ENCODE peak calls at places on chromosomes 11 and 22, in nine cellular contexts. One of them, this sample, is unnamed.
A peak's percentile ranks its signal among the peaks of the same experiment; 100 is the strongest.

GRCh38 chr22:27868738-27869282 is 50.2 kb downstream of the PITPNB start:
- DNase-seq in left lung: no peak
- DNase-seq in lung: no peak
- DNase-seq in heart left ventricle: no peak
- DNase-seq in pancreas: no peak
- DNase-seq in uterus: no peak
- DNase-seq in mammary epithelial cell: no peak
- DNase-seq in endothelial cell of umbilical vein: no peak
- DNase-seq in CD4-positive, alpha-beta T cell: no peak
- DNase-seq in this sample: no peak

GRCh38 chr11:64070301-64070656 is 34.5 kb downstream of the FLRT1 start:
- DNase-seq in mammary epithelial cell: no peak
- DNase-seq in endothelial cell of umbilical vein: no peak
- DNase-seq in pancreas: no peak
- DNase-seq in CD4-positive, alpha-beta T cell: no peak
- DNase-seq in left lung: no peak
- DNase-seq in heart left ventricle: no peak
- DNase-seq in lung: no peak
- DNase-seq in uterus: no peak
- DNase-seq in this sample: no peak

GRCh38 chr11:103867481-103867880 is 169.0 kb upstream of the DDI1 start:
- DNase-seq in pancreas: no peak
- DNase-seq in left lung: no peak
- DNase-seq in endothelial cell of umbilical vein: no peak
- DNase-seq in uterus: no peak
- DNase-seq in mammary epithelial cell: peak; percentile 10
- DNase-seq in lung: no peak
- DNase-seq in heart left ventricle: no peak
- DNase-seq in CD4-positive, alpha-beta T cell: no peak
- DNase-seq in this sample: peak; percentile 20

GRCh38 chr11:126139541-126140091 is 71.8 kb downstream of the RPUSD4 start:
- DNase-seq in CD4-positive, alpha-beta T cell: no peak
- DNase-seq in left lung: no peak
- DNase-seq in uterus: peak; percentile 79
- DNase-seq in mammary epithelial cell: no peak
- DNase-seq in lung: no peak
- DNase-seq in pancreas: no peak
- DNase-seq in heart left ventricle: no peak
- DNase-seq in endothelial cell of umbilical vein: no peak
- DNase-seq in this sample: no peak

GRCh38 chr22:29258407-29259252 is 9.2 kb downstream of the RHBDD3 start:
- DNase-seq in heart left ventricle: no peak
- DNase-seq in uterus: no peak
- DNase-seq in lung: no peak
- DNase-seq in endothelial cell of umbilical vein: no peak
- DNase-seq in mammary epithelial cell: no peak
- DNase-seq in CD4-positive, alpha-beta T cell: no peak
- DNase-seq in pancreas: no peak
- DNase-seq in left lung: no peak
- DNase-seq in this sample: no peak

GRCh38 chr11:61071208-61071681 is 31.0 kb upstream of the CD5 start:
- DNase-seq in endothelial cell of umbilical vein: no peak
- DNase-seq in pancreas: no peak
- DNase-seq in CD4-positive, alpha-beta T cell: peak; percentile 65
- DNase-seq in mammary epithelial cell: no peak
- DNase-seq in lung: no peak
- DNase-seq in uterus: no peak
- DNase-seq in left lung: no peak
- DNase-seq in heart left ventricle: no peak
- DNase-seq in this sample: no peak

GRCh38 chr11:82733444-82734119 is at the start of gene FAM181B:
- DNase-seq in lung: no peak
- DNase-seq in pancreas: peak; percentile 60
- DNase-seq in CD4-positive, alpha-beta T cell: peak; percentile 22
- DNase-seq in uterus: peak; percentile 34
- DNase-seq in endothelial cell of umbilical vein: peak; percentile 29
- DNase-seq in mammary epithelial cell: peak; percentile 32
- DNase-seq in heart left ventricle: peak; percentile 76
- DNase-seq in left lung: no peak
- DNase-seq in this sample: no peak

GRCh38 chr11:61187505-61188130 is 15.7 kb upstream of the PGA3 start:
- DNase-seq in endothelial cell of umbilical vein: peak; percentile 81
- DNase-seq in mammary epithelial cell: peak; percentile 40
- DNase-seq in CD4-positive, alpha-beta T cell: peak; percentile 69
- DNase-seq in pancreas: peak; percentile 47
- DNase-seq in heart left ventricle: peak; percentile 75
- DNase-seq in uterus: peak; percentile 74
- DNase-seq in lung: peak; percentile 71
- DNase-seq in left lung: peak; percentile 66
- DNase-seq in this sample: peak; percentile 10

GRCh38 chr11:97110376-97110775 is 720.6 kb downstream of the JRKL start:
- DNase-seq in CD4-positive, alpha-beta T cell: no peak
- DNase-seq in lung: no peak
- DNase-seq in endothelial cell of umbilical vein: no peak
- DNase-seq in pancreas: no peak
- DNase-seq in left lung: no peak
- DNase-seq in heart left ventricle: no peak
- DNase-seq in mammary epithelial cell: no peak
- DNase-seq in uterus: no peak
- DNase-seq in this sample: no peak

GRCh38 chr11:109109916-109110315 is 312.1 kb upstream of the C11orf87 start:
- DNase-seq in uterus: no peak
- DNase-seq in mammary epithelial cell: no peak
- DNase-seq in pancreas: no peak
- DNase-seq in lung: no peak
- DNase-seq in endothelial cell of umbilical vein: no peak
- DNase-seq in CD4-positive, alpha-beta T cell: no peak
- DNase-seq in heart left ventricle: no peak
- DNase-seq in left lung: no peak
- DNase-seq in this sample: no peak
- H3K27ac ChIP-seq in uterus: no peak overlapping the region
- H3K27ac ChIP-seq in mammary epithelial cell: no peak overlapping the region
- H3K27ac ChIP-seq in pancreas: no peak overlapping the region
- H3K27ac ChIP-seq in lung: no peak overlapping the region
- H3K27ac ChIP-seq in endothelial cell of umbilical vein: no peak overlapping the region
- H3K27ac ChIP-seq in CD4-positive, alpha-beta T cell: no peak overlapping the region
- H3K27ac ChIP-seq in heart left ventricle: no peak overlapping the region
- H3K27ac ChIP-seq in left lung: no peak overlapping the region
- H3K27ac ChIP-seq in this sample: no peak overlapping the region

GRCh38 chr11:35619030-35619753 is 932 bp downstream of the FJX1 start:
- DNase-seq in endothelial cell of umbilical vein: peak; percentile 69
- DNase-seq in lung: no peak
- DNase-seq in uterus: peak; percentile 24
- DNase-seq in pancreas: peak; percentile 14
- DNase-seq in mammary epithelial cell: peak; percentile 71
- DNase-seq in left lung: no peak
- DNase-seq in CD4-positive, alpha-beta T cell: no peak
- DNase-seq in heart left ventricle: peak; percentile 69
- DNase-seq in this sample: no peak
- TF ChIP-seq CTCF in endothelial cell of umbilical vein: no peak
- TF ChIP-seq CTCF in lung: no peak
- TF ChIP-seq CTCF in uterus: no peak
- TF ChIP-seq CTCF in pancreas: no peak
- TF ChIP-seq CTCF in mammary epithelial cell: no peak
- TF ChIP-seq CTCF in left lung: no peak
- TF ChIP-seq CTCF in CD4-positive, alpha-beta T cell: no peak
- TF ChIP-seq CTCF in heart left ventricle: no peak
- TF ChIP-seq CTCF in this sample: peak; percentile 1

DNA sequence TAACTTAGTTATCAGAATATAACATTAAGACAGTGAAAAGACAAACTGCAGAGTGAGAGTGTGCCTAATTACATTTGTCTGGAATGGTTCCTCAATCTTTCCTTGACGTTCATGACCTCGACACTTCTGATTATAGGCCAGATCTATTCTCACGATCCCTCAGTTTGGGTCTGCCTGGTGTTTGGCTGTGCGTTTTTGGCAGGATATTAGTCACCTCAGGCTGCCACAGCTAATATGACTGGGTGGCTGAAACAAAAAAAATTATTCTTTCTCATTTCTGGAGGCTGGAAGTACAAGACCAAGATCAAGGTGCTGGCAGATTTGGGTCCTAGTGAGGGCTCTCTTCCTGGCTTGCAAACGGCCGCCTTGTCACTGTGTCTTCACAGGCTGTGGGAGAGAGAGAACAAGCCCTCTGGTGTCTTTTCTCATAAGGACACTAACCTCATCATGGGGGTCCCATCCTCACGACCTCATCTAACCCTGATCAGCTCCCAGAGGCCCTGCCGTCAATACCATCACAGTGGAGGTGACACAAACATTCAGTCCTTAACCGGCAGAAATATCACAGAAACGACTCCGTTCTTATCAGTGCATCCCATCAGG is 23.2 kb downstream of the IFITM10 start:
- DNase-seq in left lung: no peak
- DNase-seq in CD4-positive, alpha-beta T cell: no peak
- DNase-seq in heart left ventricle: no peak
- DNase-seq in uterus: no peak
- DNase-seq in lung: no peak
- DNase-seq in mammary epithelial cell: no peak
- DNase-seq in endothelial cell of umbilical vein: no peak
- DNase-seq in pancreas: no peak
- DNase-seq in this sample: no peak
- H3K27ac ChIP-seq in left lung: no peak overlapping the region
- H3K27ac ChIP-seq in CD4-positive, alpha-beta T cell: no peak overlapping the region
- H3K27ac ChIP-seq in heart left ventricle: no peak overlapping the region
- H3K27ac ChIP-seq in uterus: no peak overlapping the region
- H3K27ac ChIP-seq in lung: no peak overlapping the region
- H3K27ac ChIP-seq in mammary epithelial cell: no peak overlapping the region
- H3K27ac ChIP-seq in endothelial cell of umbilical vein: no peak overlapping the region
- H3K27ac ChIP-seq in pancreas: no peak overlapping the region
- H3K27ac ChIP-seq in this sample: no peak overlapping the region

GRCh38 chr22:38261478-38261803 is 11.4 kb downstream of the TMEM184B start:
- DNase-seq in endothelial cell of umbilical vein: no peak
- DNase-seq in mammary epithelial cell: no peak
- DNase-seq in left lung: no peak
- DNase-seq in pancreas: no peak
- DNase-seq in CD4-positive, alpha-beta T cell: no peak
- DNase-seq in uterus: no peak
- DNase-seq in lung: no peak
- DNase-seq in heart left ventricle: no peak
- DNase-seq in this sample: no peak

GRCh38 chr22:38262051-38262795 is 10.6 kb downstream of the TMEM184B start:
- DNase-seq in lung: peak; percentile 73
- DNase-seq in pancreas: peak; percentile 44
- DNase-seq in heart left ventricle: peak; percentile 75
- DNase-seq in uterus: peak; percentile 70
- DNase-seq in CD4-positive, alpha-beta T cell: peak; percentile 27
- DNase-seq in left lung: peak; percentile 63
- DNase-seq in mammary epithelial cell: peak; percentile 81
- DNase-seq in endothelial cell of umbilical vein: peak; percentile 29
- DNase-seq in this sample: peak; percentile 14

GRCh38 chr22:38258895-38259294 is 13.9 kb downstream of the TMEM184B start:
- DNase-seq in uterus: peak; percentile 82
- DNase-seq in heart left ventricle: peak; percentile 78
- DNase-seq in pancreas: no peak
- DNase-seq in lung: no peak
- DNase-seq in mammary epithelial cell: no peak
- DNase-seq in endothelial cell of umbilical vein: peak; percentile 42
- DNase-seq in left lung: no peak
- DNase-seq in CD4-positive, alpha-beta T cell: no peak
- DNase-seq in this sample: no peak

GRCh38 chr22:38259370-38259769 is 13.4 kb downstream of the TMEM184B start:
- DNase-seq in uterus: no peak
- DNase-seq in heart left ventricle: no peak
- DNase-seq in endothelial cell of umbilical vein: no peak
- DNase-seq in lung: no peak
- DNase-seq in CD4-positive, alpha-beta T cell: no peak
- DNase-seq in pancreas: no peak
- DNase-seq in mammary epithelial cell: no peak
- DNase-seq in left lung: no peak
- DNase-seq in this sample: no peak

DNA sequence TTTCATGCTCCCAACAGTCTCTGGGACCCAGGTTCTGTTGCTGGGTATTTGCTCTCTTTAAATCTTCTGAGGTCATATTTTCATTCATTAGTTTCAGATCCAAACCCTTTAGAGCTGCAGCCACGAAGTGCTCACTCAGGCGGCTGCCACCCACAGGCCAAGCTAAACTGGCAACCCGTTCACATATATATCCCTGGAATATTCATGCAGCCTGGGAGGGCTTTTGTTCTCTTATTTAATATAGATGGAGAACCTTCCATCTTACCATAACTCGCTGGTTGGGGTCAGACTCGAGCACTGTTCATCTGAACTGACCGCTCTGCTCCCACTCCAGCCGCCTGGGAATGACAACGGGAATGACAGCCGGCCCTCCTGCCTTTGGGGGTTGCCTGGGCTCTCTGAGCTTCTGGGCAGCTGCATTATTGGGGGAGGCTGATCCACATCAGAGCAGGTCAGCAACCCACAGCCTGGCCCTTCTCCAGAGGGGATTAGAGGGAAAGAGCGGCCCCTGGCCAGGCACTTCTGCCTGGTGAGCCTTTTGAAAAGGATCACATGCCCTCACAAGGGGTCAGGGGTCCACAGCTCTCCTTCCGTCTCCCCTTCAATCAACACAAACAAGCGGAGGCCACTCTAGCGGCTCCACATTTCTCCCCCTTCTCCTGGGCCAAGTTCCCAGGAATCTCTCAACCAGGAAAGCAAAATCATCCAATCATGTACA is 11.9 kb downstream of the TMEM184B start:
- DNase-seq in left lung: no peak
- DNase-seq in pancreas: no peak
- DNase-seq in endothelial cell of umbilical vein: no peak
- DNase-seq in uterus: no peak
- DNase-seq in CD4-positive, alpha-beta T cell: no peak
- DNase-seq in mammary epithelial cell: no peak
- DNase-seq in heart left ventricle: no peak
- DNase-seq in lung: no peak
- DNase-seq in this sample: no peak
- TF ChIP-seq CTCF in left lung: no peak
- TF ChIP-seq CTCF in pancreas: no peak
- TF ChIP-seq CTCF in endothelial cell of umbilical vein: no peak
- TF ChIP-seq CTCF in uterus: no peak
- TF ChIP-seq CTCF in CD4-positive, alpha-beta T cell: no peak
- TF ChIP-seq CTCF in mammary epithelial cell: no peak
- TF ChIP-seq CTCF in heart left ventricle: no peak
- TF ChIP-seq CTCF in lung: no peak
- TF ChIP-seq CTCF in this sample: no peak

DNA sequence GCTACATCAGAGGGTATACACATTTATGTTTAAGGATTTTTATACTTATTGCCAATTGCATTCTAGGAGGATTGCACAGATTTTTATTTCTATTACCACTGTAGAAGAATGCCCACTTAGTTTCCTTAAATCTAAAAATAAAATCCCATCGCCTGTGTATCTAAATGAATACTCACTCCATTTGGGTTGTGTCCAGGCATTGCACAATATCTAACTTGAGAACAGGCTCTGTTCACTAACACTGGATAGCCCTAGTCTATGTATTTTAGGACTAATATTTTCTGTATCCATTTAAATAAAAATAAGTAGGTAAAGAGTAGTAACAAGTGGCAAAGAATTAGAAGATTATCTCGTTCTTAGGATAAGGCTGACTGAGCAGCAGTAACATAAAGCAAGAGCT is 4.1 kb downstream of the C11orf52 start:
- DNase-seq in endothelial cell of umbilical vein: peak; percentile 44
- DNase-seq in heart left ventricle: no peak
- DNase-seq in uterus: peak; percentile 91
- DNase-seq in left lung: no peak
- DNase-seq in pancreas: peak; percentile 51
- DNase-seq in lung: peak; percentile 78
- DNase-seq in CD4-positive, alpha-beta T cell: no peak
- DNase-seq in mammary epithelial cell: peak; percentile 46
- DNase-seq in this sample: no peak
- H3K27ac ChIP-seq in endothelial cell of umbilical vein: peak overlapping the region; percentile 59
- H3K27ac ChIP-seq in heart left ventricle: peak overlapping the region; percentile 90
- H3K27ac ChIP-seq in uterus: peak overlapping the region; percentile 87
- H3K27ac ChIP-seq in left lung: peak overlapping the region; percentile 24
- H3K27ac ChIP-seq in pancreas: peak overlapping the region; percentile 66
- H3K27ac ChIP-seq in lung: peak overlapping the region; percentile 97
- H3K27ac ChIP-seq in CD4-positive, alpha-beta T cell: no peak overlapping the region
- H3K27ac ChIP-seq in mammary epithelial cell: no peak overlapping the region
- H3K27ac ChIP-seq in this sample: no peak overlapping the region

This sample was measured in foreskin keratinocyte.